ENCODE peak calls at places on chromosomes 13 and 19, in nine cellular contexts. C is iPS DF 6.9; Y is left ventricle myocardium inferior; S is colonic mucosa; M is RWPE2; D is CD8-positive, alpha-beta memory T cell; X is osteoblast; T is tibial artery; V is neural progenitor cell. Q is an unnamed sample. For H3K27me3 and H3K9me3, the result is how much of the 10 kb centered on the place peaks cover.

GRCh38 chr13:23866420-23867026 is 22.7 kb downstream of the MIPEP start:
- DNase-seq in C (no peak), Y (no peak), S (no peak), M (no peak), D (no peak), X (peak), T (no peak), V (no peak), Q (no peak)

GRCh38 chr19:52206481-52206880 is 16.6 kb downstream of the PPP2R1A start:
- DNase-seq in C (no peak), Y (peak), S (no peak), M (no peak), D (no peak), X (no peak), T (no peak), V (no peak), Q (no peak)

GRCh38 chr13:83879431-83880171 is 2.7 kb downstream of the SLITRK1 start:
- DNase-seq in C (no peak), Y (no peak), S (no peak), M (no peak), D (no peak), X (no peak), T (no peak), V (peak), Q (no peak)

GRCh38 chr19:33339750-33340029 is 33.8 kb upstream of the CEBPG start:
- DNase-seq in C (no peak), Y (no peak), S (no peak), M (no peak), D (no peak), X (no peak), T (no peak), V (no peak), Q (no peak)

GRCh38 chr13:109945206-109945960 is 159.0 kb upstream of the IRS2 start:
- DNase-seq in C (no peak), Y (no peak), S (no peak), M (no peak), D (no peak), X (peak), T (no peak), V (no peak), Q (no peak)

GRCh38 chr19:16626796-16627193 is 1.2 kb downstream of the MED26 start:
- DNase-seq in C (no peak), Y (no peak), S (no peak), M (no peak), D (no peak), X (peak), T (no peak), V (peak), Q (no peak)

GRCh38 chr13:80213201-80213600 is 127.7 kb downstream of the SPRY2 start:
- DNase-seq in C (no peak), Y (no peak), S (no peak), M (no peak), D (no peak), X (no peak), T (no peak), V (no peak), Q (no peak)

GRCh38 chr13:66265446-66265845 is 964.7 kb downstream of the PCDH9 start:
- DNase-seq in C (no peak), Y (no peak), S (no peak), M (no peak), D (no peak), X (peak), T (no peak), V (no peak), Q (no peak)

GRCh38 chr13:42574011-42574410 is at the start of gene TNFSF11:
- DNase-seq in C (no peak), Y (no peak), S (no peak), M (no peak), D (no peak), X (peak), T (no peak), V (peak), Q (no peak)

GRCh38 chr19:21482863-21483276 is 22.5 kb upstream of the ZNF429 start:
- DNase-seq in C (no peak), Y (peak), S (peak), M (no peak), D (peak), X (peak), T (no peak), V (peak), Q (peak)

GRCh38 chr19:30084390-30084819 is 142.4 kb downstream of the URI1 start:
- DNase-seq in C (no peak), Y (no peak), S (no peak), M (no peak), D (no peak), X (peak), T (no peak), V (no peak), Q (peak)

GRCh38 chr13:94968757-94969086 is 256.4 kb upstream of the SOX21 start:
- DNase-seq in C (no peak), Y (no peak), S (no peak), M (no peak), D (no peak), X (no peak), T (no peak), V (no peak), Q (no peak)

GRCh38 chr13:28493740-28494536 is 990 bp downstream of the FLT1 start:
- DNase-seq in C (no peak), Y (no peak), S (no peak), M (no peak), D (no peak), X (peak), T (no peak), V (peak), Q (peak)
- H3K27ac ChIP-seq in C (no peak), Y (peak), S (no peak), M (no peak), D (no peak), X (no peak), T (no peak), V (no peak), Q (peak)

DNA sequence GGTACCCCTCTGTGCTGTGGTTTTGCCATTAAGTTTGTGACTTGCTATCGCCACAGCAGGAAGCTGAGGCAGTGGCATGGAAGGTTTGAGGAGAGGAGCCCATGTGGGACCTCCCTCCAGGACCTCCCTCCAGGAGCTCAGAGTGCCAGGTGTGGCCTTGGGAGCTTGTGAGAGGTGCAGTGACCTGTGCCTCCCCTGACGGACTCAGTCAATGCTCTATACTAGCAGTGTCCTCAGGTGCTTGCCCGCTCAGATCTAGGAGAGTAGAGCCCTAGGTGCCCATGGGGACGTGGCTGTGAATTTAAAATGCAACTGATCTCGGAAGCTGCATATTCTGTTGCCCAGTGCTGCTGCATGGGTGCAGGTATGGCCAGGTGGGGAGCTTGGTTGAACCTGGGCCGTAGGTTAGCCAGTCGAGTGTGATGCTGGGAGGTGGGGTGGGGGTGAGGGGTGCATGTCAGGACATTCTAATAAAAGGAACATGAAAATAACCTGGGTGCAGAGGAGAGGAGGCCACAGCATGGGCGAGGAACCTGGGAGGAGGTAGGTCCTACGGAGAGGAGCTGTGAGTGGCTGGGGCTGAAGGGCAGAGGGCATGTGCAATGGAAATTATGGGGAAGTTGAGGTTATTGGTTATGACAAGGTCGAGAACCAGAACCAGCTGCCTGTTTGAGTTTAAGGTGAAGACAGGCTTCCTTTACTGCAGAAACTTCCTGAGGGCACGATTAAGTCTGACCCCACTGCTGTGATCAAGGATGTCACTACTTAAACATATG is 41.6 kb downstream of the TEX29 start:
- DNase-seq in C (no peak), Y (no peak), S (no peak), M (no peak), D (no peak), X (no peak), T (no peak), V (no peak), Q (no peak)
- H3K27me3 ChIP-seq in C (under half), Y (under half), S (under half), M (under half), D (under half), X (under half), T (under half), V (under half), Q (under half)

DNA sequence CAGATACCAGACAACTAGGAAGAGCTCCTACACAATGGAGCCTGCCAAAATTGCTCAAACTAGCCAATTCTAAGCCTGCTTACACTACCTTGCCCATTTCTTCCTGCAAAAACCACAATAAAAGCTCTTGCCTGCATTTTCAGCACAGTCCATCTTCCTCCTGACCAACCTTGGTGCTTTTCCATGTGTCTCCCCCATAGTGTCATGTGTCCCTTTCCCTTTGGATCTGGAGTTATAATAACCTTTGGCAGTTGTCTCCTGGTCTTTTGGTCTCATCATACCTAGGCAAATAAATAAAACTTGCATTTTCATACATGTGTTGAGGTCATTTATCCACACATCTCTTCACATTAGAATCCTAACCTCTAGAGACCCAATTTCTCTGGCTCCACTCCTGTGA is 203.1 kb upstream of the TRPC4 start:
- DNase-seq in C (no peak), Y (no peak), S (no peak), M (no peak), D (no peak), X (no peak), T (no peak), V (no peak), Q (no peak)
- H3K9me3 ChIP-seq in C (under half), Y (under half), S (under half), M (under half), D (under half), X (under half), T (under half), V (under half), Q (under half)

DNA sequence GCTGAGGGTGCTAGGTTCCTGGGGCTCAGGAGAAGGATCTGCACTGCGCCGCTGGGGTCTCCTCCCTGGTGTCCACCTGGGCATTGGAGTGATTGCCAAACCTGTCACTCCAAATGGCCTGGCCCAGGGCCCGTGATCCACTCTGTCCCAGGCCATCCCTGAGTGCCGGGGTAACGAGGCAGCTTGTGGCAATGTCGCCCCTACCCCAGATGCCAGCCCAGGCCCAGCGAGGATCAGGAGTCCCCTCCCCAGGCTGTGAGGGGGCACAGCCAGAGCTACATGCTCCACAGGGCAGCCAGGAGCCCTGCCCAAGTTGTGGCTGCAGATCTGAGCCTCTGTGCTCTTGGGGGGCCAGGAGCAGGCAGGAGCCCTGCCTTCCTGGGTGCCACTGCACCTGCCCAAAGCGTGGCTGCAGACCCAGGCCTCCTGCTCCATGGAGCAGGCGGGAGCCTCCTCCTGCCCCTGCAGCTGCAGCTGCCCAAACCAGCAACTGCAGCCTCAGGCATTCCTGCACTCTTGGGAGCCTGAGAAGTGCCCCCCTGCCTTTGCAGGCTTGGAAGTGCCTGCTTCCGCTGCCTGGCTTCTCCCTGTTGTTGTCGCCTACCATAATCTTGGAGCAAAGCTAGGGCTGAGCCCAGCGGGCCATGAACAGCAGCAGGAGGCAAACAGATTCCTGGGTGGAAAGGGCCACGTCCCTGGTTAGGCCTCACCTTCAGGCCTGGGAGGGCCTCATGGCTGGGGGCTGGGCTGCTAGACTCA is 4.6 kb downstream of the IGFL4 start:
- DNase-seq in C (no peak), Y (no peak), S (no peak), M (no peak), D (no peak), X (no peak), T (no peak), V (no peak), Q (no peak)
- H3K27ac ChIP-seq in C (no peak), Y (no peak), S (no peak), M (no peak), D (no peak), X (no peak), T (no peak), V (no peak), Q (no peak)

GRCh38 chr19:8593931-8594330 is 16.6 kb downstream of the ADAMTS10 start:
- DNase-seq in C (no peak), Y (no peak), S (no peak), M (no peak), D (no peak), X (no peak), T (no peak), V (no peak), Q (no peak)
- H3K27me3 ChIP-seq in C (under half), Y (under half), S (under half), M (under half), D (under half), X (under half), T (under half), V (under half), Q (under half)

GRCh38 chr19:9565900-9566705 is 18.2 kb downstream of the ZNF121 start:
- DNase-seq in C (no peak), Y (no peak), S (no peak), M (no peak), D (no peak), X (no peak), T (no peak), V (no peak), Q (no peak)

GRCh38 chr19:9570255-9570654 is 14.0 kb downstream of the ZNF121 start:
- DNase-seq in C (no peak), Y (no peak), S (no peak), M (no peak), D (no peak), X (no peak), T (no peak), V (no peak), Q (no peak)

DNA sequence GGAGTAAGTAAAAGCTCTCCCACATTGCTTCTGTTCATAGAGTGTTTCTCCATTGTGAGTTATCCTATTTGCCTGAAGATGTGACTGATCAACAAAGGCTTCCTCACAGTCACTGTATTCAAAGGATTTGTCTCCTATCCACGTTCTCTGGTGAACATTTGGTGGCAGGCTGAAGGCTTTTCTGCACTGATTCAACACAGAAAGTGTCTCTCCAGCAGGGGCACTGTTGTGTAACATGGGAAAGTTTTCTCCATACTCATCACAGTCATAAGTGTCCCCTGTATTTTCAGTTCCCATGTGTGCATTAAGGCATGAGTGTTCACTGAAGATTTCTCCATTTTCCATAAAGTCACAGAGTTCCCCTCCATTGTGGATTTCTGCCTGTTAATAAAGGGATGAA is 17.6 kb downstream of the ZNF121 start:
- DNase-seq in C (no peak), Y (no peak), S (no peak), M (no peak), D (no peak), X (no peak), T (no peak), V (no peak), Q (no peak)
- H3K9me3 ChIP-seq in C (under half), Y (half or more), S (under half), M (half or more), D (half or more), X (half or more), T (half or more), V (half or more), Q (half or more)

DNA sequence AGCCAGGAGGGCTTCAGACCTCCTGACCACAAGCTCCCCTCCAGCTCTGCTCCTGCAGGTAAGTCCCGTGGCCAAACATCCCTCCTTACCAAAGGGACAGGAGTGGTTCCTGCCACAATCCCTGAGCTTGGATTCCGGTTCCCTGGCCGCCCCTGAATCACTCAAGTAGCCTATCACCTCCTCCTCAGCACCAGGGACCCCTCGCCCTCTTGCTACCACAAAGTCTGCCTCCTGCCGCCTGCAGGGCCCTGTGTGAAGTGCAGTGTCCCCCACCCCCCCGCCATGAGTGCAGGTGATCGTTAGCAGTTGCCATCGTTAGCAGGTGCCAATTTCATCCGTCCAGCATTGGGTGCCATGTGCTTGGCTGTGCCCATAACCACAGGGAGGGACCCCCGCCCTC is 40.8 kb upstream of the RANBP3 start:
- DNase-seq in C (no peak), Y (no peak), S (no peak), M (no peak), D (no peak), X (peak), T (no peak), V (peak), Q (peak)
- H3K27ac ChIP-seq in C (no peak), Y (no peak), S (no peak), M (no peak), D (no peak), X (no peak), T (no peak), V (no peak), Q (no peak)

Q was measured in upper lobe of right lung.